ENCODE peak calls at places on chromosomes 4 and X, in four cellular contexts. G is IMR-90, F is K562, M is endothelial cell of umbilical vein. J is an unnamed sample. For H3K9me1, the result is how much of the 10 kb centered on the place peaks cover.

GRCh38 chr4:57426779-57427395 is 316.7 kb upstream of the IGFBP7 start:
- DNase-seq in M (peak), F (peak), G (peak), J (no peak)

GRCh38 chr4:184355111-184355604 is 119.2 kb downstream of the IRF2 start:
- DNase-seq in M (peak), F (peak), G (peak), J (peak)

GRCh38 chr4:71270901-71271300 is 67.9 kb upstream of the SLC4A4 start:
- DNase-seq in M (peak), F (peak), G (peak), J (no peak)

GRCh38 chr4:98996056-98996941 is 778 bp downstream of the METAP1 start:
- DNase-seq in F (no peak), G (peak), M (peak), J (no peak)

GRCh38 chrX:16096131-16096530 is 27.2 kb upstream of the GRPR start:
- DNase-seq in M (no peak), F (no peak), G (no peak), J (no peak)

GRCh38 chrX:128754130-128754529 is 701.9 kb upstream of the ACTRT1 start:
- DNase-seq in F (no peak), M (no peak), G (no peak), J (no peak)

GRCh38 chrX:38474543-38474942 is 86.8 kb upstream of the TSPAN7 start:
- DNase-seq in F (no peak), G (no peak), M (no peak), J (no peak)

GRCh38 chr4:10590896-10591295 is 93.7 kb downstream of the CLNK start:
- DNase-seq in M (no peak), G (peak), F (no peak), J (no peak)

GRCh38 chr4:71411976-71412375 is 73.2 kb downstream of the SLC4A4 start:
- DNase-seq in F (no peak), M (no peak), G (peak), J (no peak)

GRCh38 chrX:67673741-67674274 is 130.0 kb downstream of the AR start:
- DNase-seq in F (no peak), G (no peak), M (peak), J (no peak)

GRCh38 chrX:13029341-13029740 is 15.1 kb downstream of the FAM9C start:
- DNase-seq in F (no peak), M (no peak), G (peak), J (no peak)

DNA sequence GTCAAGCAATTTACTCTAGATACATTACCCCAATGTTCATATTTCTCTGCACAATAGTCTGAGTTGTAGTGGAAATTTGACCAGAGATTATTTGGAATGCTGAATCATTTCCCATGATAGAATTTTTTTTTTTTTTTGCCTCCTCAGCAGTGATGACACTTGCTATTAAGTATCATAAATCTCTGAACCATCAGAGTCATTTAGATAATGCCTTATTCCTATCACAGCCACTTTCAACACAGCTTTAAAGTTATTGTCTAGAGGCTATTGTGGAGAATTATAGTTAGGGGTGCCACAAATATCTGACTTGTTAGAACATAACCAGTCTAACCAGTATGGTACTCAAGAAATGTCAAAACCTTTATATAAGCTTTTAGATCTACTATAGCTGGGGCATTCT is 79.8 kb downstream of the LCORL start:
- DNase-seq in G (peak), F (no peak), M (peak), J (no peak)
- H3K9me1 ChIP-seq in G (under half), F (under half), M (under half), J (under half)

DNA sequence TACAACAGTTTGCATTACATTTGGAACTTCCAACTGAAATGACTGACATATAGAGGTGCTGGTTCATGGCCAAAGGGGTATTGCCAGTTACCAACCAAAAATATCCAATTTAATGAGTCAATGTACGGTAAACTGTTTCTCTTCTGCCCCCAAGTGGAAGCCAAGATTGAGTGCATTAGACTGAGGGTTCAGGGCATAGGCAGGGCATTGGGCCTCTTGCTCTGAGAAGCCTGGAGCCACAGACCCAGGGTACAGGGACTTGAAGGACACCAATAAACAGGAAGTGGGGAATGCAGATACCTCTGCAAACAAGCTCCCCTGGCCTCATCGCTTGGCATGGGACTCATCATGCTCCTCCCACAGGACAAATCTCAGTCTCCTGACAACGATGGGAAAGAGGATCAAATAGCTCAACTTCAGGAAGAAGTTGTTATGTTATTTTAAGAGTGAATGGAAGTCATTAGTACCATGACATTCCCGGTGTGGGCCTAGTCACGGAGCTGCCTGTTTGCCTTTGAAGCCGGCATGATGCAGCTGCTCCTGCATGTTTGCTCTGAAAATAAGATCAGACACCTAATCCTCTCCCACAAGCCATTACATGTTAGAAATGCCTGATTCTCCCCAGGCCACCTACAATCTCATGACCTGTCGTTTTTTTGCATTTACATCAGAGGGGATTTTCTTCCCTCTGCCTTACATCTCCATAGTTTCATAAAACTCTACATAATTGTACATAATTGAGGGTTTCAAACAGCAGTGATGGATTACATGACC is 224.2 kb downstream of the RCHY1 start:
- DNase-seq in G (no peak), F (no peak), M (no peak), J (no peak)
- TF ChIP-seq CTCF in G (peak), F (peak), M (peak), J (peak)

GRCh38 chr4:126136922-126137781 is 822.4 kb downstream of the FAT4 start:
- DNase-seq in M (no peak), G (no peak), F (no peak), J (no peak)
- H3K9me1 ChIP-seq in M (under half), G (under half), F (under half), J (under half)

GRCh38 chr4:154044118-154044517 is 255.2 kb upstream of the SFRP2 start:
- DNase-seq in F (no peak), G (no peak), M (no peak), J (no peak)

GRCh38 chr4:154045086-154045485 is 256.2 kb upstream of the SFRP2 start:
- DNase-seq in F (no peak), G (no peak), M (no peak), J (no peak)

GRCh38 chr4:154049457-154050181 is 260.7 kb upstream of the SFRP2 start:
- DNase-seq in G (no peak), M (no peak), F (peak), J (no peak)
- TF ChIP-seq CTCF in G (no peak), M (no peak), F (peak), J (no peak)

GRCh38 chr4:139619644-139620043 is 46.0 kb upstream of the MGST2 start:
- DNase-seq in F (no peak), G (no peak), M (no peak), J (no peak)

GRCh38 chr4:139628184-139629012 is 37.2 kb upstream of the MGST2 start:
- DNase-seq in F (no peak), G (no peak), M (no peak), J (no peak)

GRCh38 chr4:139625487-139625886 is 40.1 kb upstream of the MGST2 start:
- DNase-seq in G (no peak), F (no peak), M (no peak), J (no peak)

GRCh38 chr4:139622856-139623255 is 42.8 kb upstream of the MGST2 start:
- DNase-seq in F (no peak), M (no peak), G (no peak), J (no peak)

DNA sequence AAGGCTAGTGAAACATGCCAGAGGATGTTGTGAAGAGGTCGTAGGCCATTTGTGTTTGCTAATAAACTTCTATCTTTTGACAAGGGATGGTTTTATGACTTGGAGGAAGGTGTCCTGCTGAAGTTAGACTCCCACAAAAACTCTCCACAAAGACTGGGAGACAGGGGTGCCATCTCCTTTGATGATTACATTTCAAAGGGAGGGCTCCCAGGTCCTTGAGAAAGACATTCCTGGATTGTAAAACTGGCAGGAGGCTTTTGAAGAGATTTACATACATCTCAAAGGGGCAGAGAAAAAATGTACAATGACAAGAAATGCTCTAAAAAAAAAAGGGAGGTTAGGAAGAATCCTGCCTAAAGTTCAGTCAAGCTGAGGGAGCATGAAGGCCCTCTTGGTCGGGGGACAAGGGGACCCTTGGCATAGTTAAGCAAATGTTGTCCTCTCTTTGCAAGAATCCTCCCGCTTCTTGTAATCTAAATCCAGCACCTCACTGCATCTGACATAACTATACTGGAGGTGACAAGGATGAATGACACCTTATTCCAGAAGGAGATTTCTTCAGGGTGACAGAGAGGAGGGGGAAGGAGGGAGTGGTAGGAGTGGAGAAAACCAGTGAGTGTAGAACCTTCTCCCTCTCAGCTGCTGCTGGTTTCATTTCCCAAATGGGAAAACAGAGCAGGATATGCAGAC is 41.0 kb upstream of the MGST2 start:
- DNase-seq in M (no peak), G (no peak), F (no peak), J (no peak)
- H3K9me1 ChIP-seq in M (under half), G (under half), F (under half), J (under half)

GRCh38 chr4:56209767-56210166 is 177.5 kb downstream of the AASDH start:
- DNase-seq in F (no peak), G (no peak), M (no peak), J (no peak)

GRCh38 chr4:56210397-56210796 is 176.9 kb downstream of the AASDH start:
- DNase-seq in G (no peak), M (no peak), F (no peak), J (no peak)

GRCh38 chr4:56213543-56213942 is 173.7 kb downstream of the AASDH start:
- DNase-seq in G (no peak), F (no peak), M (no peak), J (no peak)

GRCh38 chr4:56212774-56213173 is 174.5 kb downstream of the AASDH start:
- DNase-seq in M (no peak), G (no peak), F (no peak), J (no peak)

DNA sequence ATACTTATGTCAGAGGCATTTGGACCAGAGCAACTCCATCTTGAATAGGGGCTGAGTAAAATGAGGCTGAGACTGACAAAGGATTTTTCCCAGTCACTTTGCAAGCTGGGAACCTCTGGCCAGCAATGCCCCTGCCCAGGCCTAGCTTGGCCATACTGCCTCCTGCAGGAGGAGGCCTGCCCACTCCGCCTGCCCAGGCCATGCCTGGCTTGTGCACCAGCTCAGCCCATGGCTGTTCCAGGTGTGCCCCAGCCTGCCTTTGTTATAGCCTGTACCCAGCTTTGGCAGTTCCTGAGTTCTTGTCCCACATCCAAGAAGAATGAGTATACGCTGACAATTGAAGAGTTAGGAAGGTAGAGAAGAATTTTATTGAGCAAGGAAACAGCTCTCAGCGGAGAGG is 176.1 kb downstream of the AASDH start:
- DNase-seq in G (no peak), F (no peak), M (no peak), J (no peak)
- TF ChIP-seq CTCF in G (no peak), F (no peak), M (no peak), J (no peak)

J was measured in keratinocyte.